ENCODE peak calls at places on chromosomes 12 and 14, in four cellular contexts. B is fibroblast of lung, D is EH, L is endothelial cell. H is an unnamed sample.

GRCh38 chr12:95611676-95612309 is 60.5 kb upstream of the USP44 start:
- DNase-seq in D (no peak), L (no peak), B (no peak), H (peak; percentile 67)

GRCh38 chr12:57488397-57489156 is 709 bp downstream of the MARS1 start:
- DNase-seq in B (no peak), D (peak; percentile 12), L (no peak), H (peak; percentile 12)

GRCh38 chr12:14699923-14700322 is 3.5 kb upstream of the GUCY2C start:
- DNase-seq in D (no peak), L (no peak), B (no peak), H (no peak)

GRCh38 chr12:127386723-127387122 is 880.2 kb upstream of the TMEM132C start:
- DNase-seq in D (no peak), B (no peak), L (no peak), H (no peak)

GRCh38 chr12:57737467-57738141 is 938 bp downstream of the AGAP2 start:
- DNase-seq in L (peak; percentile 48), B (no peak), D (peak; percentile 30), H (no peak)

GRCh38 chr14:68683326-68683725 is 109.5 kb downstream of the ZFP36L1 start:
- DNase-seq in L (no peak), B (no peak), D (peak; percentile 64), H (peak; percentile 76)

GRCh38 chr12:132432721-132433577 is 57.0 kb upstream of the FBRSL1 start:
- DNase-seq in B (peak; percentile 74), L (no peak), D (no peak), H (no peak)

GRCh38 chr12:94195483-94195882 is 47.1 kb downstream of the PLXNC1 start:
- DNase-seq in B (no peak), L (no peak), D (no peak), H (no peak)

GRCh38 chr14:61812347-61813100 is 50.3 kb downstream of the SNAPC1 start:
- DNase-seq in L (peak; percentile 29), D (no peak), B (no peak), H (peak; percentile 3)

GRCh38 chr14:54253195-54253947 is 143.4 kb upstream of the CDKN3 start:
- DNase-seq in B (peak; percentile 63), D (peak; percentile 82), L (no peak), H (peak; percentile 98)

GRCh38 chr14:105022276-105022670 is 1.4 kb upstream of the CDCA4 start:
- DNase-seq in B (no peak), D (no peak), L (no peak), H (no peak)

GRCh38 chr12:60176891-60177290 is 581.1 kb downstream of the SLC16A7 start:
- DNase-seq in B (no peak), L (no peak), D (no peak), H (no peak)

GRCh38 chr14:33717866-33718265 is 233.0 kb downstream of the EGLN3 start:
- DNase-seq in L (no peak), B (no peak), D (no peak), H (no peak)

GRCh38 chr12:104643921-104644669 is 187.3 kb downstream of the CHST11 start:
- DNase-seq in D (no peak), B (no peak), L (no peak), H (no peak)

GRCh38 chr12:104610513-104611235 is 153.9 kb downstream of the CHST11 start:
- DNase-seq in B (no peak), D (no peak), L (no peak), H (no peak)

GRCh38 chr14:22099942-22100763 is 426.5 kb upstream of the OR4E1 start:
- DNase-seq in D (peak; percentile 9), B (peak; percentile 52), L (peak; percentile 72), H (peak; percentile 3)

GRCh38 chr14:42192659-42193425 is 586.2 kb downstream of the LRFN5 start:
- DNase-seq in L (no peak), D (peak; percentile 79), B (peak; percentile 99), H (peak; percentile 91)

GRCh38 chr12:16437281-16437816 is 89.9 kb downstream of the MGST1 start:
- DNase-seq in L (no peak), D (no peak), B (no peak), H (no peak)

GRCh38 chr12:107845980-107846659 is 71.6 kb downstream of the ASCL4 start:
- DNase-seq in B (no peak), L (no peak), D (no peak), H (no peak)

GRCh38 chr14:25516838-25517237 is 466.9 kb upstream of the STXBP6 start:
- DNase-seq in L (no peak), D (no peak), B (no peak), H (no peak)

GRCh38 chr12:29794869-29795268 is 11.1 kb upstream of the TMTC1 start:
- DNase-seq in L (no peak), B (no peak), D (no peak), H (no peak)

GRCh38 chr12:116247377-116247776 is 30.1 kb downstream of the MED13L start:
- DNase-seq in D (peak; percentile 42), L (no peak), B (peak; percentile 50), H (no peak)

GRCh38 chr12:41709012-41709411 is 435.7 kb downstream of the GXYLT1 start:
- DNase-seq in B (no peak), L (no peak), D (no peak), H (no peak)

GRCh38 chr14:65131176-65131765 is 29.0 kb upstream of the MAX start:
- DNase-seq in L (no peak), D (peak; percentile 83), B (peak; percentile 6), H (peak; percentile 65)

GRCh38 chr12:7601407-7601806 is 64.3 kb downstream of the APOBEC1 start:
- DNase-seq in L (no peak), B (no peak), D (no peak), H (no peak)

GRCh38 chr14:60183724-60184596 is 18.8 kb upstream of the DHRS7 start:
- DNase-seq in L (no peak), B (peak; percentile 87), D (peak; percentile 69), H (peak; percentile 46)

H was measured in astrocyte.